ENCODE peak calls at places on chromosomes 7 and 10, in four cellular contexts. F is mucosa of descending colon, W is BJ, U is midbrain. M is an unnamed sample.

GRCh38 chr7:16587785-16588184 is 57.8 kb downstream of the ANKMY2 start:
- DNase-seq in F (no peak), W (no peak), U (no peak), M (no peak)

GRCh38 chr10:133166504-133166827 is 6.4 kb downstream of the KNDC1 start:
- DNase-seq in F (no peak), W (no peak), U (no peak), M (no peak)

GRCh38 chr10:132974249-132974796 is 32.0 kb upstream of the CFAP46 start:
- DNase-seq in F (peak), W (no peak), U (no peak), M (no peak)

GRCh38 chr7:132782777-132783633 is 206.7 kb upstream of the PLXNA4 start:
- DNase-seq in F (no peak), W (peak), U (no peak), M (peak)

GRCh38 chr7:105643384-105643783 is 62.1 kb upstream of the EFCAB10 start:
- DNase-seq in F (no peak), W (no peak), U (no peak), M (no peak)

GRCh38 chr10:86264481-86265231 is 101.9 kb downstream of the GRID1 start:
- DNase-seq in F (no peak), W (no peak), U (no peak), M (peak)

GRCh38 chr10:28541695-28542365 is 8.9 kb downstream of the WAC start:
- DNase-seq in F (no peak), W (no peak), U (no peak), M (no peak)

GRCh38 chr10:98344589-98345038 is 70.4 kb downstream of the PYROXD2 start:
- DNase-seq in F (peak), W (no peak), U (no peak), M (no peak)

GRCh38 chr7:68529221-68529620 is 1069.1 kb upstream of the AUTS2 start:
- DNase-seq in F (no peak), W (no peak), U (no peak), M (no peak)

GRCh38 chr10:21021231-21021630 is 124.1 kb upstream of the NEBL start:
- DNase-seq in F (no peak), W (no peak), U (no peak), M (no peak)

GRCh38 chr7:158053516-158053915 is 534.1 kb downstream of the PTPRN2 start:
- DNase-seq in F (no peak), W (no peak), U (no peak), M (no peak)

GRCh38 chr7:93914581-93915066 is 6.9 kb upstream of the GNG11 start:
- DNase-seq in F (no peak), W (no peak), U (no peak), M (no peak)

GRCh38 chr7:157009778-157010587 is 480 bp downstream of the MNX1 start:
- DNase-seq in F (no peak), W (no peak), U (no peak), M (no peak)

M was measured in globus pallidus.